ENCODE peak calls at places on chromosomes 1 and 21, in ten cellular contexts. K is HL-60; M is heart left ventricle; J is psoas muscle; L is AG10803; R is body of pancreas; P is lower leg skin; E is fibroblast of mammary gland; H is CD8-positive, alpha-beta T cell; V is pancreas. Z is an unnamed sample.

GRCh38 chr1:196399713-196400112 is 208.5 kb downstream of the KCNT2 start:
- DNase-seq in K (no peak), M (no peak), J (no peak), L (no peak), R (no peak), P (no peak), E (no peak), H (no peak), V (no peak), Z (no peak)

GRCh38 chr1:194353121-194353520 is 1166.7 kb upstream of the B3GALT2 start:
- DNase-seq in K (no peak), M (no peak), J (no peak), L (no peak), R (no peak), P (no peak), E (no peak), H (no peak), V (no peak), Z (no peak)

GRCh38 chr1:167555971-167556714 is 2.6 kb upstream of the CREG1 start:
- DNase-seq in K (peak; percentile 70), M (peak; percentile 73), J (peak; percentile 69), L (peak; percentile 67), R (peak; percentile 84), P (peak; percentile 95), E (peak; percentile 81), H (peak; percentile 53), V (peak; percentile 83), Z (peak; percentile 55)

GRCh38 chr21:45102391-45102932 is 28.1 kb downstream of the ADARB1 start:
- DNase-seq in K (no peak), M (no peak), J (no peak), L (peak; percentile 83), R (no peak), P (no peak), E (peak; percentile 32), H (no peak), V (no peak), Z (no peak)

GRCh38 chr1:54994355-54994990 is 4.3 kb upstream of the BSND start:
- DNase-seq in K (no peak), M (no peak), J (no peak), L (no peak), R (no peak), P (no peak), E (no peak), H (no peak), V (no peak), Z (no peak)

GRCh38 chr1:53046930-53047329 is 15.1 kb upstream of the PODN start:
- DNase-seq in K (no peak), M (no peak), J (no peak), L (peak; percentile 41), R (peak; percentile 28), P (no peak), E (peak; percentile 73), H (no peak), V (peak; percentile 30), Z (no peak)

GRCh38 chr1:246930830-246931548 is 759 bp downstream of the AHCTF1 start:
- DNase-seq in K (no peak), M (peak; percentile 81), J (peak; percentile 65), L (peak; percentile 62), R (peak; percentile 51), P (peak; percentile 92), E (peak; percentile 60), H (peak; percentile 14), V (peak; percentile 55), Z (peak; percentile 21)

GRCh38 chr1:117339866-117340357 is 27.3 kb upstream of the MAN1A2 start:
- DNase-seq in K (peak; percentile 57), M (no peak), J (no peak), L (peak; percentile 26), R (peak; percentile 70), P (no peak), E (peak; percentile 71), H (no peak), V (peak; percentile 63), Z (no peak)

GRCh38 chr1:234237416-234237815 is 135.8 kb upstream of the COA6 start:
- DNase-seq in K (no peak), M (no peak), J (no peak), L (no peak), R (no peak), P (no peak), E (no peak), H (no peak), V (no peak), Z (no peak)

GRCh38 chr1:54663723-54664122 is 22.1 kb downstream of the MROH7 start:
- DNase-seq in K (no peak), M (no peak), J (no peak), L (no peak), R (no peak), P (no peak), E (no peak), H (no peak), V (no peak), Z (no peak)

DNA sequence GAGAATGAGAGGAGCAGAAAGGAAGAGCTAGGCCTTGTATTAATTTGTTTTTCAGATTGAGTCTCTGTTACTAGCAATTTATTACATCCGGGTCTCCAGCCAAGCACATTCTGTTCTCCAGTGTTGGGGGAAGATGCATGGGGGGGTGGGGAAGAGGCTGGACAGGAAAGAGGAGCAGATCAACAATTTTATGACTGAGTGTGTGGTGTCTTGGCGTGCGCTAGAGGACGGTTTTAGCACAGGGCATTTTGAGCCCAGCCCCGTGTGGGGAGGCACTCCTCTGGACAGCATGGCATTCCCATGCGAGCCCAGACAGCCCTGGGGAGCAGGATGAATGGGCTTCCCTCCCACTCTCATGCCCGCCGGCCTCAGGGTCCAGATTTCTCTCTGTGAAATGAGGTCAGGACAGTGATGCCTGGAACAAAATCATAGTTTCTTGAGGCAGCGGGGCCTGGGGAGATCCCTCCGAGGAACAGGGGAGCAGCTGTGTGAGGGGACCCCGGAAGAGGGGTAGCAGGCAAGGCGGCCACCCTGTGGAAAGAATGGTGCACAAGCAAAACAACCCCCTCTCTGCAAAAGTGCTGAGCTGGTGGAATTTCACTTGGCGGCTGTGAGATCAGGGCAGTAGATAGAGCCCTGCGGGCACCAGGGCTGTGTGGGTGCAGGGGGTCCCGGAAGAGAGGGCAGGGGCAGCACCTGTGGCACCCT is 16.3 kb downstream of the SOX13 start:
- DNase-seq in K (no peak), M (peak; percentile 52), J (peak; percentile 68), L (peak; percentile 73), R (no peak), P (peak; percentile 91), E (peak; percentile 87), H (no peak), V (no peak), Z (no peak)
- H3K4me3 ChIP-seq in K (no peak overlapping the region), M (no peak overlapping the region), J (peak overlapping the region; percentile 51), L (no peak overlapping the region), R (no peak overlapping the region), P (no peak overlapping the region), E (no peak overlapping the region), H (no peak overlapping the region), V (no peak overlapping the region), Z (no peak overlapping the region)

GRCh38 chr1:32073387-32074229 is 869 bp downstream of the TMEM39B start:
- DNase-seq in K (no peak), M (no peak), J (no peak), L (no peak), R (no peak), P (no peak), E (no peak), H (no peak), V (no peak), Z (no peak)

GRCh38 chr1:32074841-32075240 is 2.1 kb downstream of the TMEM39B start:
- DNase-seq in K (no peak), M (no peak), J (no peak), L (no peak), R (no peak), P (no peak), E (no peak), H (no peak), V (no peak), Z (no peak)

GRCh38 chr1:32068891-32069590 is 3.7 kb upstream of the TMEM39B start:
- DNase-seq in K (no peak), M (no peak), J (no peak), L (peak; percentile 79), R (no peak), P (peak; percentile 63), E (peak; percentile 66), H (no peak), V (no peak), Z (no peak)

GRCh38 chr1:32071758-32072621 is 749 bp upstream of the TMEM39B start:
- DNase-seq in K (no peak), M (no peak), J (no peak), L (peak; percentile 49), R (no peak), P (no peak), E (peak; percentile 77), H (no peak), V (no peak), Z (no peak)

DNA sequence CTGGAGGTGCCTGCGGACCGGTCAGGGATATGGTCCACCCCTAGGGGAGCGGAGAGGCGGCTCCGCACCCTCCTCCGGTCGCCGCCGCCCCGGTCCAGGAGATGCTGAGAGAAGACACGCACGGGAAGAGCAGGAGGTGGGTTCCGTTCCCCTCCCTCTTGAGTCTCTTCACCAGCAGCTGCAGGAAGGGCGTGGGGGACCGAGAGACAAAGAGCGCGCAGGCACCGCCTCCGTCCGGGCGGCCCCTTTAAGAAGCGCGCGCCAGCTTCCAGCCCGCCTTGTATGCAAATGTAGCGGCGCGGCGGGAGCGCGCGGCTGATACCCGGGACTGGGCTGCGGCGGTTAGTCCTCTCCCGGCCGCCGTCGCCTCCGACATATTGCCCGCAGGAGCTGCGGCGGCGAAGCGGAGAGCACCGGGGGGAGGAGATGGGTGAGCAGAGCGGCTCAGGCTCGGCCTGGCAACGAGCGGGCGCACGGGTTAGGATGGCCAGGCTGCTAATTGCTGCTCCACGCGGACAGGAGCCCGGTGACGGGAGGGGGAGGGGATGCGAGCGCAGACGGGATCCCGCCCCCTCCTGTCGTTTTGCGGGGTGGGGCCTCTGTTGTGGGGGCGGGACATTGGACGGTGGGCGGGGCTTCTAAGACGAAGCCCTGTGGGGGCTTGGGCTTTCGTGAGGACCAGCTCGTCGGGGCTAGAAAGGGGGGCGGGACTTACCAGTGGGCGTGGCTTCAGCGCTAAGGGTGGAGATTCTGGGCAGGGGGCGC is at the start of gene TMEM39B:
- DNase-seq in K (peak; percentile 83), M (peak; percentile 98), J (peak; percentile 96), L (peak; percentile 93), R (peak; percentile 93), P (peak; percentile 99), E (peak; percentile 91), H (peak; percentile 85), V (peak; percentile 91), Z (peak; percentile 88)
- TF ChIP-seq CTCF in K (no peak), M (no peak), J (no peak), L (peak; percentile 18), R (peak; percentile 52), P (no peak), E (no peak), H (no peak), V (no peak), Z (no peak)

GRCh38 chr1:27658951-27659496 is 13.0 kb downstream of the IFI6 start:
- DNase-seq in K (no peak), M (no peak), J (peak; percentile 40), L (peak; percentile 90), R (no peak), P (no peak), E (peak; percentile 95), H (no peak), V (no peak), Z (no peak)
- H3K4me3 ChIP-seq in K (no peak overlapping the region), M (no peak overlapping the region), J (no peak overlapping the region), L (peak overlapping the region; percentile 51), R (no peak overlapping the region), P (no peak overlapping the region), E (peak overlapping the region; percentile 41), H (peak overlapping the region; percentile 30), V (no peak overlapping the region), Z (peak overlapping the region; percentile 57)

DNA sequence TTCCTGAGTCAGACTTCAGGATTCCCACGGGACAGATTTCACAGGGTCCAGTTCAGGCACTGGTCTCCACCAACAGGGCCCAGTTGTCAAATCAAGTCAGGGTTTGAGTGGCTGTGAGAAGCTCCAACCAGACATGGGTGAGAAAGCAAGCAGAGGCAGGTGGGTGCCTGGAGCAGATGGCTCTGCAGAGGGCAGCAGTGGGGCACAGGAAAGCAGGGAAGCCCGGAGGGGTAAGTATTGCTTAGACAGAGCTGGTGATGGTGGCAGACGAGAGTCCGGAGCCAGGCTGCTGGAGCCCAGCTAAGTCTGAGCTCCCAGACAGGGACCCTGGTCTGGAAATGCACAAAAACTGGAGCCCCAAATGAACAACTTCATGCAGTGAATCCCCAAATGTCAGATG is 40.4 kb downstream of the RIMS3 start:
- DNase-seq in K (no peak), M (no peak), J (no peak), L (no peak), R (peak; percentile 52), P (peak; percentile 61), E (no peak), H (no peak), V (peak; percentile 49), Z (no peak)
- TF ChIP-seq CTCF in K (no peak), M (no peak), J (peak; percentile 30), L (peak; percentile 26), R (peak; percentile 56), P (no peak), E (peak; percentile 25), H (no peak), V (peak; percentile 33), Z (peak; percentile 23)